ENCODE peak calls at places on chromosomes 3 and 15, in six cellular contexts. R is H54, O is CD14-positive monocyte, Q is OCI-M1, E is omental fat pad, A is dorsolateral prefrontal cortex. P is an unnamed sample.
A peak's percentile ranks its signal among the peaks of the same experiment; 100 is the strongest.

GRCh38 chr3:48738926-48739616 is 22.1 kb upstream of the IP6K2 start:
- DNase-seq in R (no peak), O (no peak), Q (no peak), E (no peak), A (no peak), P (peak; percentile 77)

GRCh38 chr15:52529289-52529929 is 729 bp upstream of the MYO5A start:
- DNase-seq in R (no peak), O (no peak), Q (no peak), E (no peak), A (no peak), P (no peak)

GRCh38 chr15:40999190-40999589 is 45.9 kb downstream of the CHAC1 start:
- DNase-seq in R (no peak), O (no peak), Q (no peak), E (no peak), A (no peak), P (no peak)

GRCh38 chr15:85795669-85796305 is 1.1 kb upstream of the KLHL25 start:
- DNase-seq in R (no peak), O (no peak), Q (no peak), E (no peak), A (no peak), P (no peak)

GRCh38 chr3:59566481-59566975 is 516.7 kb upstream of the CFAP20DC start:
- DNase-seq in R (no peak), O (no peak), Q (no peak), E (no peak), A (no peak), P (no peak)

GRCh38 chr3:66276705-66277274 is 56.0 kb downstream of the SLC25A26 start:
- DNase-seq in R (no peak), O (no peak), Q (peak; percentile 74), E (peak; percentile 48), A (peak; percentile 79), P (no peak)

GRCh38 chr15:60569596-60569995 is 90.7 kb upstream of the ICE2 start:
- DNase-seq in R (no peak), O (no peak), Q (no peak), E (no peak), A (no peak), P (no peak)

GRCh38 chr15:63046927-63047760 is 4.6 kb downstream of the TPM1 start:
- DNase-seq in R (no peak), O (no peak), Q (no peak), E (no peak), A (no peak), P (no peak)

GRCh38 chr15:74320358-74321247 is 46.8 kb downstream of the CYP11A1 start:
- DNase-seq in R (no peak), O (no peak), Q (peak; percentile 73), E (peak; percentile 47), A (peak; percentile 70), P (peak; percentile 76)

GRCh38 chr3:37210230-37210629 is 35.8 kb upstream of the LRRFIP2 start:
- DNase-seq in R (no peak), O (no peak), Q (no peak), E (no peak), A (peak; percentile 14), P (peak; percentile 32)

GRCh38 chr15:23039151-23039916 is at the start of gene TUBGCP5:
- DNase-seq in R (peak; percentile 98), O (peak; percentile 96), Q (peak; percentile 97), E (peak; percentile 82), A (peak; percentile 97), P (peak; percentile 99)

GRCh38 chr3:32391643-32392529 is at the start of gene CMTM7:
- DNase-seq in R (peak; percentile 71), O (peak; percentile 50), Q (peak; percentile 64), E (no peak), A (no peak), P (peak; percentile 85)

GRCh38 chr3:134228461-134228860 is 22.2 kb downstream of the RYK start:
- DNase-seq in R (no peak), O (no peak), Q (no peak), E (no peak), A (no peak), P (no peak)

GRCh38 chr3:4994144-4994730 is 15.0 kb downstream of the BHLHE40 start:
- DNase-seq in R (no peak), O (peak; percentile 60), Q (no peak), E (no peak), A (no peak), P (no peak)

GRCh38 chr3:195208631-195209030 is 62.3 kb downstream of the XXYLT1 start:
- DNase-seq in R (no peak), O (no peak), Q (no peak), E (no peak), A (no peak), P (no peak)

GRCh38 chr3:11385908-11386307 is 113.7 kb downstream of the ATG7 start:
- DNase-seq in R (peak; percentile 33), O (no peak), Q (no peak), E (no peak), A (no peak), P (no peak)

GRCh38 chr3:50602675-50603191 is 8.8 kb downstream of the CISH start:
- DNase-seq in R (no peak), O (no peak), Q (no peak), E (no peak), A (no peak), P (peak; percentile 46)

GRCh38 chr15:91692596-91692995 is 160.9 kb upstream of the SLCO3A1 start:
- DNase-seq in R (no peak), O (no peak), Q (no peak), E (no peak), A (no peak), P (no peak)

GRCh38 chr3:49411550-49411967 is 217 bp downstream of the RHOA start:
- DNase-seq in R (no peak), O (peak; percentile 70), Q (peak; percentile 17), E (no peak), A (peak; percentile 13), P (peak; percentile 77)

GRCh38 chr3:36993326-36994283 is at the start of gene MLH1:
- DNase-seq in R (peak; percentile 72), O (peak; percentile 93), Q (no peak), E (peak; percentile 97), A (peak; percentile 93), P (peak; percentile 97)

GRCh38 chr15:29139540-29140459 is 129.8 kb downstream of the NSMCE3 start:
- DNase-seq in R (peak; percentile 81), O (peak; percentile 44), Q (peak; percentile 71), E (no peak), A (no peak), P (peak; percentile 56)

GRCh38 chr3:192079098-192079497 is 618.1 kb downstream of the PYDC2 start:
- DNase-seq in R (no peak), O (no peak), Q (no peak), E (no peak), A (no peak), P (no peak)

GRCh38 chr15:74460298-74460697 is 662 bp downstream of the UBL7 start:
- DNase-seq in R (no peak), O (no peak), Q (peak; percentile 54), E (no peak), A (no peak), P (no peak)

GRCh38 chr3:45054196-45054857 is 28.2 kb downstream of the CLEC3B start:
- DNase-seq in R (no peak), O (no peak), Q (no peak), E (no peak), A (no peak), P (no peak)

GRCh38 chr3:143507735-143508580 is 340.3 kb downstream of the SLC9A9 start:
- DNase-seq in R (peak; percentile 6), O (no peak), Q (no peak), E (no peak), A (no peak), P (no peak)

GRCh38 chr15:101613130-101614000 is 38.8 kb downstream of the TM2D3 start:
- DNase-seq in R (no peak), O (no peak), Q (no peak), E (no peak), A (peak; percentile 55), P (peak; percentile 92)

GRCh38 chr3:157807286-157807685 is 298.9 kb downstream of the SHOX2 start:
- DNase-seq in R (no peak), O (no peak), Q (no peak), E (no peak), A (no peak), P (no peak)

GRCh38 chr15:92904832-92905640 is 4.9 kb downstream of the CHD2 start:
- DNase-seq in R (no peak), O (no peak), Q (peak; percentile 66), E (no peak), A (no peak), P (no peak)

GRCh38 chr3:116517308-116517707 is 72.0 kb upstream of the LSAMP start:
- DNase-seq in R (no peak), O (no peak), Q (peak; percentile 49), E (no peak), A (no peak), P (no peak)

GRCh38 chr15:81095690-81096365 is 38.2 kb upstream of the CFAP161 start:
- DNase-seq in R (no peak), O (no peak), Q (peak; percentile 84), E (no peak), A (no peak), P (no peak)

GRCh38 chr3:35793668-35794067 is 154.3 kb downstream of the ARPP21 start:
- DNase-seq in R (no peak), O (no peak), Q (no peak), E (no peak), A (no peak), P (no peak)